ENCODE peak calls at places on chromosomes 16 and 17, in four cellular contexts. V is H1, Q is GM12878, Z is K562. J is an unnamed sample.
A peak's percentile ranks its signal among the peaks of the same experiment; 100 is the strongest.

GRCh38 chr17:65477600-65477999 is 83.8 kb downstream of the AXIN2 start:
- DNase-seq in Z (no peak), V (no peak), Q (no peak), J (no peak)

GRCh38 chr17:50882851-50883250 is 16.7 kb upstream of the TOB1 start:
- DNase-seq in Q (no peak), Z (no peak), V (no peak), J (no peak)

GRCh38 chr16:74862743-74863244 is 88.2 kb upstream of the FA2H start:
- DNase-seq in V (no peak), Q (peak; percentile 45), Z (peak; percentile 73), J (peak; percentile 66)

GRCh38 chr16:85553436-85554113 is 59.5 kb upstream of the GSE1 start:
- DNase-seq in V (peak; percentile 80), Q (no peak), Z (peak; percentile 94), J (peak; percentile 84)

GRCh38 chr16:19119564-19119963 is 5.8 kb downstream of the ITPRIPL2 start:
- DNase-seq in V (no peak), Q (no peak), Z (peak; percentile 67), J (no peak)

GRCh38 chr17:68840073-68840472 is 115.1 kb downstream of the ABCA8 start:
- DNase-seq in V (no peak), Q (no peak), Z (no peak), J (no peak)

GRCh38 chr16:88968589-88969280 is 8.3 kb downstream of the CBFA2T3 start:
- DNase-seq in V (no peak), Q (no peak), Z (no peak), J (no peak)

GRCh38 chr17:36703860-36704266 is 102.5 kb downstream of the MRM1 start:
- DNase-seq in Q (no peak), V (peak; percentile 98), Z (peak; percentile 70), J (no peak)

GRCh38 chr16:72856797-72857196 is 191.1 kb downstream of the ZFHX3 start:
- DNase-seq in Z (no peak), Q (no peak), V (peak; percentile 71), J (peak; percentile 53)

GRCh38 chr17:27980035-27980434 is 62.4 kb upstream of the NLK start:
- DNase-seq in Z (no peak), Q (no peak), V (no peak), J (no peak)

GRCh38 chr16:78098087-78098486 is 1.4 kb upstream of the WWOX start:
- DNase-seq in Z (no peak), Q (no peak), V (no peak), J (no peak)

GRCh38 chr16:69490707-69491324 is 66.4 kb downstream of the CYB5B start:
- DNase-seq in V (no peak), Q (no peak), Z (no peak), J (no peak)

GRCh38 chr17:17913695-17914332 is 58.4 kb downstream of the TOM1L2 start:
- DNase-seq in V (no peak), Q (no peak), Z (peak; percentile 91), J (peak; percentile 66)

GRCh38 chr17:45147581-45148182 is 593 bp upstream of the HEXIM1 start:
- DNase-seq in V (peak; percentile 89), Q (peak; percentile 85), Z (peak; percentile 91), J (peak; percentile 93)

GRCh38 chr17:78224226-78225087 is 7.0 kb upstream of the TMEM235 start:
- DNase-seq in V (no peak), Z (no peak), Q (no peak), J (no peak)

GRCh38 chr16:46751381-46751780 is 3.2 kb upstream of the MYLK3 start:
- DNase-seq in Q (no peak), Z (no peak), V (no peak), J (no peak)
- TF ChIP-seq HDAC6 in Q (no peak), Z (no peak), V (no peak), J (no peak)

GRCh38 chr17:67059372-67059771 is 15.0 kb downstream of the CACNG1 start:
- DNase-seq in Z (no peak), Q (no peak), V (peak; percentile 29), J (no peak)
- TF ChIP-seq HDAC6 in Z (no peak), Q (no peak), V (no peak), J (no peak)

GRCh38 chr16:13779676-13780075 is 140.3 kb upstream of the ERCC4 start:
- DNase-seq in Q (no peak), Z (peak; percentile 74), V (no peak), J (no peak)
- TF ChIP-seq HDAC6 in Q (no peak), Z (no peak), V (no peak), J (no peak)

GRCh38 chr17:73362697-73363096 is 50.9 kb upstream of the CDC42EP4 start:
- DNase-seq in Q (no peak), Z (no peak), V (peak; percentile 72), J (no peak)
- TF ChIP-seq HDAC6 in Q (no peak), Z (no peak), V (no peak), J (no peak)

DNA sequence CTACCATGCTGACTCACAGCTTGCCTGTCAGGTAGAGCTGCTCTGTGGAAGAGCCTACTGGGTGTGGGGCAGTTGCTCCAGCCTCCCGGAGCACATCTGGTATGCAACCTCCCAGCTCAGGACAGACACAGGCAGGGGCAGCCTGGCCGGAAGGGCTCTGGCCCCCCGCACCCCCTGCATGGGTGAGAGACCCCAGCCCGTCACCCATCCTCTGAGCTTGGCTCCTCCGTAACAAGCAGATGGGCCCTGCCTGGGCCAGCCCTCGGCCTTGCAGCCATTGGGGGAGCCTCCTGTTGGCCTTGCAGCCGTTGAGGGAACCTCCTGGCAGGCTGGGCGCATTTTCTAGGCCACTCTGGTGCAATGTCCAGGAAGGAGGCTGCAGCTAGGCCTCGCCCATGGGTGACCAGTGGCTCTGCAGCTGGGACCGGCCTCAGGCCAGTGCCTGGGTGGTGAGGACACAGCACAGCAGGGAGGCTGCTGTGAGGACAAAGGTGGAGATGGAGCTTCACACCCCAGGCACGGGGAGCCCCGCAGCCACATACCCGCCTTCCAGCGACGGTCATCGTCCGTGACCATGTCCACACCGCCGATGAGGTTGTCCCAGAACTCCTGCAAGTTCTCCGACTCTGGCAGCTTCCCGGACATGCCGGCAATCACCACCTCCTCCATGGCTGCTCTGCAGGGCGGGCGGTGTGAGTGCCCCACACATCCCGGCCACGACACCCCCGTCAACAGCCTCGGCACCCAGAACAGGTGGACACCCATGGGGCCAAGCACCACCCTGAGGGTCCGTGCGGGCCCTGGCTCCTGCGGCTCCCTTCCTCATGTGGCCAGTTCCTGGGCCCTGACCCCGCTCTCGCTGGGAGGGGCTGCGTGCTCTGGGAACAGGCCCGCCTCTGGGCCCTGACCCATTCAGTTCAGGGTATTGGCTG is 2.0 kb downstream of the FASN start:
- DNase-seq in Q (no peak), V (no peak), Z (no peak), J (no peak)
- TF ChIP-seq HDAC6 in Q (no peak), V (no peak), Z (no peak), J (no peak)

GRCh38 chr17:5832886-5833285 is 237.3 kb upstream of the WSCD1 start:
- DNase-seq in Q (no peak), V (no peak), Z (no peak), J (peak; percentile 37)
- TF ChIP-seq HDAC6 in Q (no peak), V (no peak), Z (no peak), J (no peak)

GRCh38 chr16:83100679-83101078 is 473.9 kb downstream of the CDH13 start:
- DNase-seq in Q (no peak), V (no peak), Z (no peak), J (no peak)
- TF ChIP-seq HDAC6 in Q (no peak), V (no peak), Z (no peak), J (no peak)

GRCh38 chr16:9092963-9093477 is 1.6 kb downstream of the HAPSTR1 start:
- DNase-seq in Q (no peak), Z (peak; percentile 41), V (peak; percentile 51), J (no peak)
- TF ChIP-seq HDAC6 in Q (no peak), Z (no peak), V (no peak), J (peak; percentile 23)

GRCh38 chr16:23516366-23517137 is 6.3 kb upstream of the GGA2 start:
- DNase-seq in Z (no peak), V (no peak), Q (no peak), J (no peak)

GRCh38 chr16:23511731-23512130 is 1.4 kb upstream of the GGA2 start:
- DNase-seq in Z (no peak), V (no peak), Q (no peak), J (no peak)

GRCh38 chr16:23515881-23516280 is 5.6 kb upstream of the GGA2 start:
- DNase-seq in V (no peak), Z (no peak), Q (no peak), J (no peak)

GRCh38 chr16:23512168-23512695 is 1.9 kb upstream of the GGA2 start:
- DNase-seq in Z (peak; percentile 50), Q (no peak), V (no peak), J (peak; percentile 51)

GRCh38 chr16:23514381-23515152 is 4.3 kb upstream of the GGA2 start:
- DNase-seq in Q (no peak), V (no peak), Z (no peak), J (no peak)
- TF ChIP-seq HDAC6 in Q (no peak), V (no peak), Z (no peak), J (no peak)